ENCODE peak calls at places on chromosomes 5 and 9, in four cellular contexts. O is HepG2, V is K562, Z is GM12878. D is an unnamed sample.

GRCh38 chr5:170135796-170136490 is 30.2 kb downstream of the FOXI1 start:
- DNase-seq in O (no peak), V (no peak), Z (no peak), D (no peak)

GRCh38 chr5:55897905-55898304 is 46.7 kb downstream of the IL31RA start:
- DNase-seq in O (peak; percentile 13), V (no peak), Z (no peak), D (no peak)

GRCh38 chr5:81425569-81425968 is 31.6 kb upstream of the ACOT12 start:
- DNase-seq in O (peak; percentile 32), V (peak; percentile 16), Z (no peak), D (no peak)

GRCh38 chr5:77015938-77016569 is 14.2 kb upstream of the AGGF1 start:
- DNase-seq in O (peak; percentile 12), V (no peak), Z (no peak), D (peak; percentile 31)

GRCh38 chr9:89433826-89434225 is 64.1 kb downstream of the SEMA4D start:
- DNase-seq in O (no peak), V (no peak), Z (no peak), D (no peak)

GRCh38 chr5:61313960-61314681 is 17.9 kb upstream of the ZSWIM6 start:
- DNase-seq in O (no peak), V (no peak), Z (no peak), D (no peak)

GRCh38 chr9:88801214-88801796 is 190.0 kb upstream of the S1PR3 start:
- DNase-seq in O (no peak), V (no peak), Z (no peak), D (no peak)

GRCh38 chr9:3391414-3391813 is 134.4 kb downstream of the RFX3 start:
- DNase-seq in O (no peak), V (no peak), Z (no peak), D (no peak)

GRCh38 chr9:29044959-29045358 is 1471.7 kb upstream of the C9orf72 start:
- DNase-seq in O (peak; percentile 1), V (no peak), Z (no peak), D (no peak)

GRCh38 chr9:14313951-14314423 is at the start of gene NFIB:
- DNase-seq in O (peak; percentile 60), V (peak; percentile 59), Z (no peak), D (peak; percentile 23)

GRCh38 chr9:26954050-26954508 is 2.1 kb upstream of the IFT74 start:
- DNase-seq in O (no peak), V (no peak), Z (no peak), D (no peak)
- TF ChIP-seq TARDBP in O (no peak), V (no peak), Z (no peak), D (no peak)

DNA sequence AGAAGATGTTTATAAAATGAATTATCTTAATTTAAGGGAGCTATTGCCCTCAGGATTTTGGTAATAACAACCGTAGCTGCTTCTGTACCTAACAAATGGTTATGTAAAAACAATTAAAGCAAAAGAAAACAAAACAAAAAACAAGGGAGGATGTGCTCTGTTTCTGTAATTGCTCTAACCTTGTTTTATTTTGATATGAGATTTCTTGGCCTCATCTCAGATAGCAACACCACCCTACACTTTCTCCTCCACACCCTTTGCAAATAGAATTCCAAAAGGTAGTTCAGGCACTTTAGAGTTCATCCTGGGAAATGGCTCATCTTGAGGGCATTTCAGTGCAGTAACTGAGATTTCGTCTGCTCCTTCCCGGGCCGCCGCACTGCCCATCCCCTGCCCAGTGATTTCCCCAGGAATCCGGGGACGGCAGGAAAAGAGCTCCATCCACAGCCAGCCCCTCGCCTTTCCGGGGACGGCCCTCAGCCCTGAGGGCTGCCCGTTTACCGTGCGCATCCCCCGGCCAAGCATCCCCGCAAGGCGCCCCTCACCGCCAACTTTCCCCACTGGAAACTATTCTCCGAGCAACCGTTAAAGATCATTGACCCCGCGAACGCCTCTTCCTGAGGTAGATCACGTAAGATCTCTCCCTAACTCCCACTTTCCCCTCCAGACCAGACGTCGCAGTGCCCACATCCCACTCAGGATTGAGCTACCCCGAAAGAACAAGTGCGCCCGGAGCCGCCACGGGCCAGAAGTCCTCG is 1.2 kb downstream of the FNBP1 start:
- DNase-seq in O (no peak), V (no peak), Z (no peak), D (peak; percentile 22)
- TF ChIP-seq TARDBP in O (no peak), V (no peak), Z (no peak), D (no peak)

GRCh38 chr9:35954942-35955546 is 2.9 kb downstream of the OR2S2 start:
- DNase-seq in O (peak; percentile 56), V (peak; percentile 41), Z (no peak), D (peak; percentile 74)

GRCh38 chr9:35948901-35949318 is 9.0 kb downstream of the OR2S2 start:
- DNase-seq in O (peak; percentile 6), V (no peak), Z (no peak), D (no peak)

GRCh38 chr9:35951736-35952135 is 6.2 kb downstream of the OR2S2 start:
- DNase-seq in O (no peak), V (no peak), Z (no peak), D (no peak)

GRCh38 chr9:35956646-35957045 is 1.3 kb downstream of the OR2S2 start:
- DNase-seq in O (no peak), V (no peak), Z (no peak), D (no peak)

DNA sequence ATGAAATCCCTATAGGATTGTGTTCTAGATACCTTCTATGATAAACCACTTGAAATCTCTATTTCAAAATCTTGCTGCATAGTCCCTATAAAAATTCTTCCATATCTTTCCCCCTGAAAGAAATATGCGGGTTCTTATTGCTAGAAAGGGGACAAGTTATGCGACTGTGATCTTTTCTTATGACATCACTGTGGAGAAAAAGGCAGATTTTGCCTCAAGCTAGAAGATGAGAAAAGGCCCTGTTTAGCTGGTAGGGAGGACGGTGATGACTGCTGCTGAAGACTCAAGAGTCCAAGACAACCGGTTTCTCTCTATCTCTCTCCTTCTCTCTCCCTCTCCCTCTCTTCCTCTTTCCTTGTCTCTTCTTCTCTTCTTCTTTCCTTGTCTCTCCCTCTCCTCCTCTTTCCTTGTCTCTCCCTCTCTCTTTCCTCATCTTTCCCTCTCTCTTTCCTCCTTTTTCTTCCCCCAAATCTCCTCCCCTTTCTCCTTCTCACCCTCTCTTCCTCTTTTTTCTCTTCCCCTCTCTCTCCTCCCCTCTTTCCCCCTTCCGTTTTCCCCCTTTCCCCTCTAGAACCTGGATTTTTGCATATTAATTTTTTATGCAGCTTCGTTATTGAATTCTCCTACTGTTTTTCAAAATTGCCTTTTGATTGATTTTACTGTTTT is 5.3 kb downstream of the OR2S2 start:
- DNase-seq in O (no peak), V (no peak), Z (no peak), D (no peak)
- TF ChIP-seq TARDBP in O (no peak), V (no peak), Z (no peak), D (no peak)

DNA sequence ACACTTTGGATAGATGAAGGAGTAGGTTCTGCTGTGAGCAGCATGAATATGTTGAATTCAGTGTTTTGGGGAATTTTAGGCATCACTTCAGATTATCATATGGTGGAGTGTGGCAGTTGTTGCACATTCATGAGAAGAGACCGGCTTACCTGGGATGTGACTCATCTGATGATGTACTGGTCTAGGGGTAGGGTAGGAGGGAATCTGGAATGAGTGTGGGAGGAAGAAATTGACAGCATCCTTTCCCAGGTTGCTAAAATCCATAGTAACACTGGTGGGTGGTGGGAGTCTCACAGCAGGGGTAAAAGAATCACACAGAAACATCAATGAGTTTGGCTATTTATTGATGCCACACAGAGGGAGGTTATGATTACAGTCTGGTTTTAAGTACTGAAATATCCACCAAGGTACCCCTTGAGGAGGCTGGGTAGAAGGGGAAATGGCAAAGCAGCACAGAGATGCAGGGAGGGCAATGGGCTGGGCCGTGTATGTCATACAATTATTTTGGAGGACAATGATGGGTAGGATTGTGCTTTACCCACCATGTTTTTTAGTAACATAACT is 82.5 kb downstream of the TARS1 start:
- DNase-seq in O (no peak), V (no peak), Z (no peak), D (no peak)
- TF ChIP-seq TARDBP in O (no peak), V (no peak), Z (no peak), D (no peak)

GRCh38 chr5:142491679-142492078 is 166.9 kb upstream of the SPRY4 start:
- DNase-seq in O (no peak), V (no peak), Z (no peak), D (no peak)

GRCh38 chr5:142494119-142494518 is 169.3 kb upstream of the SPRY4 start:
- DNase-seq in O (no peak), V (no peak), Z (no peak), D (no peak)

GRCh38 chr5:142491260-142491659 is 166.4 kb upstream of the SPRY4 start:
- DNase-seq in O (no peak), V (no peak), Z (no peak), D (no peak)

GRCh38 chr5:142495561-142495960 is 170.7 kb upstream of the SPRY4 start:
- DNase-seq in O (no peak), V (no peak), Z (no peak), D (no peak)

GRCh38 chr5:142492781-142493281 is 168.0 kb upstream of the SPRY4 start:
- DNase-seq in O (no peak), V (no peak), Z (no peak), D (no peak)
- TF ChIP-seq TARDBP in O (no peak), V (no peak), Z (no peak), D (no peak)

DNA sequence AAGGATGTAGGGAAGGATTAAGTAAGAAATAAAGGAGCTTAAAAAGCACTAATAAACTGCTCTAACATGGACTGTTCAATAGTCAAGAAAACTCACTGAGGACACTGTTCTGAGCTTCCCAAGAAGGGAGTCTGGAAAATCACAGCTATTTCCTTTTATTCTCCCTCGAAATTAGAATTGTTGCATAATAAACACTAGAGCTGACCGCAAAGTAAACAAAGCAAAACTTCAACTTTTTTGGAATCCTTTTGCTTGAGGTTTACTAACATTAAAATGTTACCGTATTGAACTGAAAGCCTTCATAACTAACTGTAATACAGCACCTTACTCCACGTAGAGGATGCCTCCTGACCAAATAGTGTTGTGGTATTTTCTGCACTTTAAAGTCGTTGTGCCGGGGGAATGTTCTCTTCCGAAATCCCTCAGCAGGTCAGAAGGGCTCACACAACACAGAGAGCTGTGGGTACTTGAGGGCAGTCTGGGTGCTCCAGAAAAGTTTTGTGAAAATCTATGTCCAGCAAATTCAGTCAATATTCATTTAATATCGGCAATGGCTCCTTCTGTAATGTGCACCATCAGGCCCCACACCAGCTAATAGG is 59.2 kb downstream of the TTLL11 start:
- DNase-seq in O (no peak), V (no peak), Z (no peak), D (no peak)
- TF ChIP-seq TARDBP in O (no peak), V (no peak), Z (no peak), D (no peak)

GRCh38 chr9:83061036-83061435 is 1.9 kb downstream of the RASEF start:
- DNase-seq in O (no peak), V (no peak), Z (no peak), D (no peak)
- TF ChIP-seq TARDBP in O (no peak), V (no peak), Z (no peak), D (no peak)

D was measured in HEK293T.